ENCODE peak calls at places on chromosomes 6 and 20, in nine cellular contexts. One of them, this sample, is unnamed.

GRCh38 chr20:41078329-41078728 is 49.7 kb downstream of the TOP1 start:
- DNase-seq in stimulated activated CD4-positive, alpha-beta T cell treated with anti-CD3 and anti-CD28 coated beads, Interleukin-4, amount 100 ng/mL, for 4 hours: no peak
- DNase-seq in ACHN: peak
- DNase-seq in NCI-H1417: no peak
- DNase-seq in sigmoid colon: no peak
- DNase-seq in GM18507: no peak
- DNase-seq in lower lobe of right lung: no peak
- DNase-seq in HFFc6: peak
- DNase-seq in Peyer's patch: no peak
- DNase-seq in this sample: no peak

GRCh38 chr20:18224968-18225568 is 63.3 kb upstream of the ZNF133 start:
- DNase-seq in sigmoid colon: no peak
- DNase-seq in Peyer's patch: no peak
- DNase-seq in NCI-H1417: no peak
- DNase-seq in stimulated activated CD4-positive, alpha-beta T cell treated with anti-CD3 and anti-CD28 coated beads, Interleukin-4, amount 100 ng/mL, for 4 hours: no peak
- DNase-seq in GM18507: no peak
- DNase-seq in lower lobe of right lung: no peak
- DNase-seq in ACHN: peak
- DNase-seq in HFFc6: peak
- DNase-seq in this sample: no peak

GRCh38 chr20:53773792-53774371 is 180.2 kb upstream of the ZNF217 start:
- DNase-seq in HFFc6: peak
- DNase-seq in ACHN: peak
- DNase-seq in Peyer's patch: peak
- DNase-seq in sigmoid colon: no peak
- DNase-seq in lower lobe of right lung: no peak
- DNase-seq in NCI-H1417: no peak
- DNase-seq in GM18507: no peak
- DNase-seq in stimulated activated CD4-positive, alpha-beta T cell treated with anti-CD3 and anti-CD28 coated beads, Interleukin-4, amount 100 ng/mL, for 4 hours: no peak
- DNase-seq in this sample: no peak

GRCh38 chr20:38181207-38181693 is 16.2 kb upstream of the TGM2 start:
- DNase-seq in ACHN: peak
- DNase-seq in GM18507: no peak
- DNase-seq in HFFc6: peak
- DNase-seq in lower lobe of right lung: no peak
- DNase-seq in Peyer's patch: no peak
- DNase-seq in sigmoid colon: peak
- DNase-seq in stimulated activated CD4-positive, alpha-beta T cell treated with anti-CD3 and anti-CD28 coated beads, Interleukin-4, amount 100 ng/mL, for 4 hours: no peak
- DNase-seq in NCI-H1417: no peak
- DNase-seq in this sample: no peak

GRCh38 chr20:45919536-45919933 is 7.6 kb upstream of the PLTP start:
- DNase-seq in stimulated activated CD4-positive, alpha-beta T cell treated with anti-CD3 and anti-CD28 coated beads, Interleukin-4, amount 100 ng/mL, for 4 hours: no peak
- DNase-seq in ACHN: no peak
- DNase-seq in NCI-H1417: no peak
- DNase-seq in sigmoid colon: peak
- DNase-seq in GM18507: no peak
- DNase-seq in HFFc6: no peak
- DNase-seq in lower lobe of right lung: no peak
- DNase-seq in Peyer's patch: no peak
- DNase-seq in this sample: no peak

GRCh38 chr6:168355716-168356522 is 36.3 kb upstream of the DACT2 start:
- DNase-seq in sigmoid colon: peak
- DNase-seq in GM18507: no peak
- DNase-seq in lower lobe of right lung: no peak
- DNase-seq in stimulated activated CD4-positive, alpha-beta T cell treated with anti-CD3 and anti-CD28 coated beads, Interleukin-4, amount 100 ng/mL, for 4 hours: no peak
- DNase-seq in HFFc6: no peak
- DNase-seq in ACHN: peak
- DNase-seq in NCI-H1417: peak
- DNase-seq in Peyer's patch: no peak
- DNase-seq in this sample: no peak

GRCh38 chr6:157586088-157586414 is 205.1 kb downstream of the ZDHHC14 start:
- DNase-seq in sigmoid colon: no peak
- DNase-seq in HFFc6: no peak
- DNase-seq in NCI-H1417: no peak
- DNase-seq in stimulated activated CD4-positive, alpha-beta T cell treated with anti-CD3 and anti-CD28 coated beads, Interleukin-4, amount 100 ng/mL, for 4 hours: no peak
- DNase-seq in lower lobe of right lung: no peak
- DNase-seq in GM18507: no peak
- DNase-seq in Peyer's patch: no peak
- DNase-seq in ACHN: no peak
- DNase-seq in this sample: no peak

GRCh38 chr6:123520208-123520607 is 116.5 kb downstream of the TRDN start:
- DNase-seq in sigmoid colon: no peak
- DNase-seq in Peyer's patch: no peak
- DNase-seq in GM18507: no peak
- DNase-seq in ACHN: no peak
- DNase-seq in NCI-H1417: no peak
- DNase-seq in lower lobe of right lung: no peak
- DNase-seq in HFFc6: no peak
- DNase-seq in stimulated activated CD4-positive, alpha-beta T cell treated with anti-CD3 and anti-CD28 coated beads, Interleukin-4, amount 100 ng/mL, for 4 hours: no peak
- DNase-seq in this sample: no peak

GRCh38 chr6:115999256-115999655 is 61.4 kb downstream of the FRK start:
- DNase-seq in GM18507: no peak
- DNase-seq in sigmoid colon: no peak
- DNase-seq in lower lobe of right lung: no peak
- DNase-seq in Peyer's patch: no peak
- DNase-seq in ACHN: no peak
- DNase-seq in stimulated activated CD4-positive, alpha-beta T cell treated with anti-CD3 and anti-CD28 coated beads, Interleukin-4, amount 100 ng/mL, for 4 hours: no peak
- DNase-seq in HFFc6: no peak
- DNase-seq in NCI-H1417: no peak
- DNase-seq in this sample: no peak

This sample was measured in CD14-positive monocyte.